ENCODE peak calls at places on chromosomes 4 and X, in six cellular contexts. L is IMR-90, U is H9, M is mesenchymal stem cell, A is H1, P is trophoblast cell. O is an unnamed sample.

GRCh38 chr4:88078592-88078991 is 71.2 kb downstream of the PKD2 start:
- DNase-seq in L (no peak), U (no peak), M (no peak), A (no peak), P (peak), O (no peak)

GRCh38 chrX:358651-359143 is 28.0 kb downstream of the PPP2R3B start:
- DNase-seq in L (no peak), U (no peak), M (no peak), A (no peak), P (no peak), O (no peak)

GRCh38 chr4:28557755-28558154 is 1697.1 kb downstream of the STIM2 start:
- DNase-seq in L (peak), U (no peak), M (peak), A (no peak), P (peak), O (no peak)

GRCh38 chr4:25245181-25245580 is 11.3 kb downstream of the PI4K2B start:
- DNase-seq in L (no peak), U (peak), M (no peak), A (no peak), P (no peak), O (no peak)

GRCh38 chr4:106222548-106222947 is 93.5 kb downstream of the TBCK start:
- DNase-seq in L (no peak), U (no peak), M (no peak), A (no peak), P (peak), O (no peak)

GRCh38 chrX:86369847-86370630 is 221.8 kb downstream of the DACH2 start:
- DNase-seq in L (peak), U (no peak), M (no peak), A (no peak), P (no peak), O (no peak)

GRCh38 chr4:136562842-136563241 is 969.5 kb downstream of the PCDH18 start:
- DNase-seq in L (peak), U (no peak), M (peak), A (no peak), P (peak), O (no peak)

GRCh38 chr4:166941629-166942028 is 292.7 kb downstream of the SPOCK3 start:
- DNase-seq in L (no peak), U (no peak), M (no peak), A (no peak), P (peak), O (no peak)

GRCh38 chrX:121308276-121308805 is 260.9 kb downstream of the GLUD2 start:
- DNase-seq in L (no peak), U (peak), M (no peak), A (no peak), P (peak), O (no peak)

GRCh38 chr4:7763788-7764187 is 175.9 kb downstream of the AFAP1 start:
- DNase-seq in L (peak), U (no peak), M (peak), A (no peak), P (peak), O (no peak)

GRCh38 chrX:12610079-12610478 is 181.1 kb upstream of the PRPS2 start:
- DNase-seq in L (peak), U (no peak), M (no peak), A (no peak), P (no peak), O (no peak)

GRCh38 chrX:17000751-17001150 is 54.3 kb downstream of the REPS2 start:
- DNase-seq in L (no peak), U (no peak), M (no peak), A (no peak), P (no peak), O (no peak)

GRCh38 chr4:7928711-7929505 is 10.8 kb downstream of the AFAP1 start:
- DNase-seq in L (no peak), U (no peak), M (peak), A (no peak), P (no peak), O (no peak)

GRCh38 chr4:17232575-17233253 is 279.2 kb downstream of the QDPR start:
- DNase-seq in L (peak), U (no peak), M (peak), A (no peak), P (no peak), O (no peak)

GRCh38 chr4:141213550-141213991 is 7.1 kb upstream of the ZNF330 start:
- DNase-seq in L (no peak), U (no peak), M (no peak), A (no peak), P (no peak), O (no peak)

GRCh38 chr4:88465653-88466192 is 8.8 kb downstream of the HERC5 start:
- DNase-seq in L (no peak), U (no peak), M (no peak), A (no peak), P (no peak), O (no peak)

GRCh38 chrX:124217289-124218251 is 114.9 kb upstream of the TEX13D start:
- DNase-seq in L (no peak), U (peak), M (peak), A (no peak), P (no peak), O (peak)

GRCh38 chr4:66178901-66179300 is 508.6 kb upstream of the EPHA5 start:
- DNase-seq in L (no peak), U (no peak), M (peak), A (no peak), P (no peak), O (peak)

GRCh38 chrX:133857648-133858269 is 127.6 kb downstream of the GPC3 start:
- DNase-seq in L (no peak), U (no peak), M (no peak), A (no peak), P (no peak), O (no peak)

GRCh38 chrX:48574270-48575266 is at the start of gene RBM3:
- DNase-seq in L (peak), U (peak), M (peak), A (peak), P (peak), O (peak)

GRCh38 chrX:48569958-48570357 is 4.3 kb upstream of the RBM3 start:
- DNase-seq in L (peak), U (no peak), M (no peak), A (no peak), P (no peak), O (no peak)

GRCh38 chrX:48575642-48576041 is 1.4 kb downstream of the RBM3 start:
- DNase-seq in L (no peak), U (no peak), M (no peak), A (no peak), P (no peak), O (no peak)

GRCh38 chrX:48576108-48576507 is 1.8 kb downstream of the RBM3 start:
- DNase-seq in L (no peak), U (no peak), M (no peak), A (no peak), P (no peak), O (no peak)

GRCh38 chrX:48573690-48574269 is 504 bp upstream of the RBM3 start:
- DNase-seq in L (no peak), U (no peak), M (no peak), A (no peak), P (peak), O (peak)
- H2AK5ac ChIP-seq in L (peak), U (no peak), M (peak), A (no peak), P (peak), O (no peak)

DNA sequence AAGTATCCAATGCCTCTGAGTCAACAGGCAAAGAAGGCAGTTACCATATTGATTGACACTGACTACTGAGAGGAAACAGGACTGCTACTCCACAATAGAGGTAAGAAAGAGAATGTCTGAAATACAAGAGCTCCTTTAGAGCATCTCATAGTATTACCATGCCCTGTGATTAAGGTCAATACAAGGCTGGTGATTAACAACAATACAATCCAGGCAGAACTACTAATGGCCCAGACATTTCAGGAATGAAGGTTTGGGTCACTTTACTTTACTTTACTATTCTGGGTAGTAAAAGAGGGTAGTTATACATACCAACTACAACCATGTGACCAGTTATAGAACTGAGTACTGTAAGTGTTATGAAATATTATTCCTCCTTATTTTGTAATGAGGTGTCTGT is 44.5 kb downstream of the BRWD3 start:
- DNase-seq in L (peak), U (no peak), M (peak), A (no peak), P (peak), O (no peak)
- H3K14ac ChIP-seq in L (no peak), U (no peak), M (no peak), A (no peak), P (no peak), O (no peak)

DNA sequence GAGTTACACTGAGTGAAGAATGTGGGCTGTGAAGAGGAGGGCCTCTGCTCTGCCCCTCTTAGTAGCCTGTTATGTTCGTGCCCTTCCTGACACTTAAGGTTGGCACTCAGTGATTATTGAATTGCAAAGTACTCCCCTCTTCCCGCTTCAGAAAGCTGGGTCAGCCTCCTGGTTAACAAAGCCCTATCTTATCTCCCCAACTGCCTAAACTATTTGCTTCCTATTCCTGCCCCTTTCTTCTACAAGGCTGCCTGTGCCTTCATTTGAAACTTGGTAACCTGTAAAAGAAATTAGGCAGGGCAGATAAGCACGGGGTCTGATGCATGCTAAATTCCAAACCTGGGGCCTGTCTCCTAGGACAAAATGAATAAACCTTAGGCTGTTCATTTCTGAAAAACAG is 23.1 kb upstream of the TMEM150C start:
- DNase-seq in L (no peak), U (no peak), M (no peak), A (no peak), P (no peak), O (no peak)
- H2BK5ac ChIP-seq in L (no peak), U (no peak), M (no peak), A (no peak), P (no peak), O (no peak)

GRCh38 chr4:41203841-41204240 is 10.5 kb downstream of the APBB2 start:
- DNase-seq in L (no peak), U (no peak), M (no peak), A (no peak), P (no peak), O (no peak)
- H2AK5ac ChIP-seq in L (peak), U (no peak), M (peak), A (no peak), P (no peak), O (no peak)